ENCODE peak calls at places on chromosomes 13 and 19, in four cellular contexts. B, N, Z and E are unnamed samples.

GRCh38 chr13:91142572-91142971 is 204.9 kb upstream of the MIR17HG start:
- DNase-seq in B (no peak), N (no peak), Z (no peak), E (no peak)

GRCh38 chr13:68850160-68850559 is 1257.5 kb upstream of the ATXN8OS start:
- DNase-seq in B (no peak), N (no peak), Z (no peak), E (no peak)

GRCh38 chr19:51546650-51547396 is 15.4 kb upstream of the SIGLEC6 start:
- DNase-seq in B (no peak), N (no peak), Z (no peak), E (no peak)

GRCh38 chr19:18519962-18520847 is 1.7 kb downstream of the ELL start:
- DNase-seq in B (peak; percentile 62), N (peak; percentile 68), Z (no peak), E (no peak)

GRCh38 chr13:73421310-73421912 is 362.6 kb downstream of the KLF5 start:
- DNase-seq in B (no peak), N (no peak), Z (no peak), E (no peak)

GRCh38 chr19:5171711-5172110 is 168.9 kb downstream of the PTPRS start:
- DNase-seq in B (no peak), N (no peak), Z (no peak), E (no peak)

GRCh38 chr13:64936879-64937278 is 2293.3 kb downstream of the PCDH9 start:
- DNase-seq in B (peak; percentile 22), N (no peak), Z (no peak), E (no peak)

GRCh38 chr19:38245826-38246498 is 10.2 kb downstream of the PPP1R14A start:
- DNase-seq in B (no peak), N (no peak), Z (no peak), E (no peak)

GRCh38 chr19:10712041-10712440 is 5.8 kb upstream of the DNM2 start:
- DNase-seq in B (no peak), N (peak; percentile 66), Z (no peak), E (no peak)

GRCh38 chr13:45446181-45446580 is 18.6 kb upstream of the COG3 start:
- DNase-seq in B (no peak), N (no peak), Z (no peak), E (no peak)

GRCh38 chr13:47188802-47189201 is 291.9 kb upstream of the HTR2A start:
- DNase-seq in B (no peak), N (no peak), Z (no peak), E (no peak)

GRCh38 chr13:28316129-28316528 is 177.8 kb downstream of the PAN3 start:
- DNase-seq in B (no peak), N (no peak), Z (no peak), E (no peak)

GRCh38 chr13:111598751-111599150 is 278.3 kb downstream of the TEX29 start:
- DNase-seq in B (no peak), N (no peak), Z (no peak), E (no peak)

GRCh38 chr13:111595276-111595675 is 274.8 kb downstream of the TEX29 start:
- DNase-seq in B (no peak), N (no peak), Z (no peak), E (no peak)

GRCh38 chr13:111599791-111600190 is 279.3 kb downstream of the TEX29 start:
- DNase-seq in B (no peak), N (no peak), Z (no peak), E (no peak)

GRCh38 chr13:111595791-111596190 is 275.3 kb downstream of the TEX29 start:
- DNase-seq in B (no peak), N (no peak), Z (no peak), E (no peak)

DNA sequence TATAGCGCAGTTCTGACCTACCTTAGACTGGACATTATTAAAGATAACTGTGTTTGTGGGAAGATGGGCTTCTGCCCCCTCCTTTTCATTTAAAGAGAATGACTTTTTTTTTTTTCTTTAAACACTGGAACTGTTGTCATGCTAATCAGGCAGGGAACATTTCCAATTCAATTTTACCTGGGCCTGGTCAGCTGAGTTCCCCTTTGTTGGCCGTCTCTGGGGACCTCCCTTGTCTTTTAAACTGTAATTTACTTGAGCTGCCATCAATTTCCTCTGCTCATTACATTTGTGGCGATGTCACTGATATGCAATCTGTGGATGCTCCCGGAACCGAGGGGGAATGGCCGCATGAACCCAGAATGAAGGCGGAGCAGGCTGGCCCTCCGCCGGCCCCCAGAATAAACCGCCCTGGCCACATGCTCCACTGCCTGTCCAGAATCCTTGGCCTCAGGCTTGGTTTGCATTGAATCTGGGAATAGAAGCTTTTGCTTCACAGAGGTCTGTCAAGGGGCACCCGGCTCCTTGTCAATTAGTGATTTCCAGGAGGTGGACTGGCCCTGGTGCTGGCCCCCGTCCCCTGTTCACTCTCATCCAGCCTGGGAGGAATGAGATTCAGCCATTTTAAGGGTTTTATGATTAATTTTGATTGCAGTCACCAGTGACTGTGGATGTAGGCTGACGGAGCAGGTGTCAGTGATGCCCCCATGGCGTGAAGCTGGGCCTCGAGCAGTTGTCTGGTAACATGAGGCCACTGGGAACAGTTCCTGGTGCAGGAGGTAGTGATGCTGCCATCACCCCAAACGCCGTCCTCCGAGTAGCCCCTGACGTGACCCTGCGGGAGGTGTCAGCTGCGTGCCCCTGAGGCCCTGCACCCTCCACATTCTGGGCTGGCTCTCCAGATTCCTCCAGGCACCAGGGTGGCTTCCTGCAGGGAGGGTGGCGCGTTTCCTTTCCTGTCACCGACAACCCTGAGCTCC is 276.9 kb downstream of the TEX29 start:
- DNase-seq in B (no peak), N (no peak), Z (no peak), E (no peak)
- TF ChIP-seq TAF1 in B (no peak), N (no peak), Z (no peak), E (no peak)

GRCh38 chr13:113093580-113094409 is 11.8 kb upstream of the F7 start:
- DNase-seq in B (no peak), N (no peak), Z (no peak), E (no peak)

GRCh38 chr13:113091211-113091771 is 14.3 kb upstream of the F7 start:
- DNase-seq in B (no peak), N (no peak), Z (no peak), E (no peak)

GRCh38 chr13:113090806-113091205 is 14.8 kb upstream of the F7 start:
- DNase-seq in B (no peak), N (no peak), Z (no peak), E (no peak)

GRCh38 chr13:113092776-113093579 is 12.6 kb upstream of the F7 start:
- DNase-seq in B (no peak), N (no peak), Z (no peak), E (no peak)

GRCh38 chr13:113091891-113092775 is 13.5 kb upstream of the F7 start:
- DNase-seq in B (no peak), N (no peak), Z (no peak), E (no peak)
- TF ChIP-seq TAF1 in B (no peak), N (no peak), Z (no peak), E (no peak)

GRCh38 chr13:75175575-75175974 is 306.4 kb downstream of the TBC1D4 start:
- DNase-seq in B (no peak), N (no peak), Z (no peak), E (no peak)
- TF ChIP-seq TAF1 in B (no peak), N (no peak), Z (no peak), E (no peak)

GRCh38 chr13:113882716-113883115 is 18.8 kb upstream of the GAS6 start:
- DNase-seq in B (no peak), N (no peak), Z (no peak), E (no peak)

GRCh38 chr13:113882266-113882627 is 18.4 kb upstream of the GAS6 start:
- DNase-seq in B (no peak), N (no peak), Z (no peak), E (no peak)

GRCh38 chr13:113883314-113883811 is 19.5 kb upstream of the GAS6 start:
- DNase-seq in B (no peak), N (no peak), Z (no peak), E (no peak)

GRCh38 chr13:113884821-113885220 is 20.9 kb upstream of the GAS6 start:
- DNase-seq in B (no peak), N (no peak), Z (no peak), E (no peak)

DNA sequence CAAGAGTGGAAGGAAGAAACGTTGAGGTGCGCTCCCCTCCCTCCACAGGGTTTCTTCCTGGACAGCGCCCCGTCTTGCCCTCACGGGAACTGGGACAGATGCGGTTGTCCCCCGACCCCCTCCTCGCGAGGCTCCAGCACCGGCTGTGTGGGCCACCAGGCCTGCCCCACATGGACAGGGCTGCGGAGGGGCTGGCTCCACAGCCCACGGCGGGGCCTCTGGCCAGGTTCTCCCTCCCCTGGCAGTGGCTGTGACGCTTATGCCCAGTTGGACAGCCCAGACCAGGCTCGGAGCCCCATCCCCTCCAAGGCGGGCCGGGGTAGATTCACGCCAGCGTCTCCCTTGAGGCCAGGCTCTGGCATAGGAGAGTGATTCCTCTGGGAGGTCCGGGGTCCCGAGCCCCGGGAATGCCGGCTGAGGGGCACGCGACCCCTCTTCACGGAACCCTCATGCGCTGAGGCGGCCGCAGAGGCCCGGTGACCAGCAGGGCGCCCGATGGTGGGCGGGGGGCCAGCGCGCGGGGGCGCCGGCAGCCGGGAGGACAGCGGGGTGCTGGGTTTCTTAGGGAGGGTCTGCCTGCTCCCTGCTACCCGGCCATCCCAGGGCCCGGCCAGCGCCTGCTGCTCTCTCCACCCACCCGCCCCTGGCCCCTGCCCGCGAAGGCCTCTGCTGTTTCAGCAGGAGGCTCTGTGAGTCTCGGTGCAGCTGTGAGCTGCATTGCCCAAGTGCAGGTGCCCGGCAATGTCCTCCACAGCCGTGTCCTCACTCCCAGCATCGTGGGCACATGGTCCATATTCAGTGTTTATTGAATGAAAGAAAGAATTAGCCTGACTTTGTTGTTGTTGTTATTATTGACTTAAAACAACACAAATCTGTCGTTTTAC is 20.3 kb upstream of the GAS6 start:
- DNase-seq in B (no peak), N (no peak), Z (no peak), E (no peak)
- TF ChIP-seq TAF1 in B (no peak), N (no peak), Z (no peak), E (no peak)

DNA sequence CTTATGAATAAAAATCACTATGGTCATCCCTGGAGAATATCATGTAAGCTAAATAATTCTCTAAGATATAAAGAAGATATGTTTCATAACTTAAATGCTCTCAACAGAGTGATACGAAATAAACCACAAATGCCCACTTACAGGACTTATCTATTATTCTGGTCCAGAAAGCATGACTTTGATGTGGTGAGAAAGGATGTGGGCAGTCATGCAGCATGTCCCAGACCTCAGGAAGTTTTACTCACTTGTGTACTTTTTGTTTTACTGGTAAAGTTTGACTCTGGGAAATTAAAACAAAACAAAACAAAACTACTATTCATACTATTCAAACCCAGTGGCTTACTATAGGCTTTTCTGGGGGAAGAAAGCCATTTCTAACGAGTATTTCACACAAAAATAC is 483.2 kb upstream of the SLITRK6 start:
- DNase-seq in B (no peak), N (no peak), Z (no peak), E (no peak)
- TF ChIP-seq TAF1 in B (no peak), N (no peak), Z (no peak), E (no peak)

GRCh38 chr19:33624586-33625153 is 2.9 kb downstream of the CHST8 start:
- DNase-seq in B (no peak), N (no peak), Z (no peak), E (no peak)
- TF ChIP-seq TAF1 in B (no peak), N (no peak), Z (no peak), E (no peak)